ENCODE peak calls at places on chromosomes 5 and 9, in six cellular contexts. One of them, this sample, is unnamed.

GRCh38 chr5:139251281-139251687 is 42.3 kb upstream of the MATR3 start:
- DNase-seq in neural progenitor cell: no peak
- DNase-seq in CD8-positive, alpha-beta T cell: no peak
- DNase-seq in OCI-LY7: peak; percentile 67
- DNase-seq in IMR-90: no peak
- DNase-seq in aorta: no peak
- DNase-seq in this sample: no peak

GRCh38 chr9:110714314-110714713 is 45.7 kb downstream of the MUSK start:
- DNase-seq in CD8-positive, alpha-beta T cell: no peak
- DNase-seq in OCI-LY7: no peak
- DNase-seq in IMR-90: peak; percentile 50
- DNase-seq in aorta: no peak
- DNase-seq in neural progenitor cell: no peak
- DNase-seq in this sample: no peak

GRCh38 chr5:130871346-130872086 is 293.5 kb downstream of the HINT1 start:
- DNase-seq in IMR-90: peak; percentile 1
- DNase-seq in aorta: no peak
- DNase-seq in neural progenitor cell: peak; percentile 42
- DNase-seq in OCI-LY7: peak; percentile 30
- DNase-seq in CD8-positive, alpha-beta T cell: peak; percentile 6
- DNase-seq in this sample: no peak

GRCh38 chr9:404229-404628 is 189.6 kb downstream of the DOCK8 start:
- DNase-seq in OCI-LY7: no peak
- DNase-seq in neural progenitor cell: no peak
- DNase-seq in CD8-positive, alpha-beta T cell: no peak
- DNase-seq in aorta: no peak
- DNase-seq in IMR-90: no peak
- DNase-seq in this sample: no peak

GRCh38 chr5:78527054-78527884 is 121.3 kb downstream of the LHFPL2 start:
- DNase-seq in OCI-LY7: no peak
- DNase-seq in IMR-90: peak; percentile 94
- DNase-seq in aorta: no peak
- DNase-seq in neural progenitor cell: peak; percentile 40
- DNase-seq in CD8-positive, alpha-beta T cell: no peak
- DNase-seq in this sample: peak; percentile 52

GRCh38 chr5:113119271-113119924 is 142.8 kb downstream of the DCP2 start:
- DNase-seq in aorta: no peak
- DNase-seq in OCI-LY7: no peak
- DNase-seq in CD8-positive, alpha-beta T cell: no peak
- DNase-seq in neural progenitor cell: no peak
- DNase-seq in IMR-90: peak; percentile 12
- DNase-seq in this sample: no peak

GRCh38 chr5:66830636-66831035 is 234.4 kb downstream of the MAST4 start:
- DNase-seq in aorta: no peak
- DNase-seq in neural progenitor cell: no peak
- DNase-seq in IMR-90: no peak
- DNase-seq in CD8-positive, alpha-beta T cell: no peak
- DNase-seq in OCI-LY7: peak; percentile 2
- DNase-seq in this sample: no peak

GRCh38 chr5:181283347-181283746 is 22.4 kb upstream of the TRIM52 start:
- DNase-seq in neural progenitor cell: no peak
- DNase-seq in CD8-positive, alpha-beta T cell: no peak
- DNase-seq in OCI-LY7: no peak
- DNase-seq in IMR-90: no peak
- DNase-seq in aorta: peak; percentile 64
- DNase-seq in this sample: no peak

GRCh38 chr9:114141553-114142548 is 13.5 kb upstream of the COL27A1 start:
- DNase-seq in IMR-90: peak; percentile 41
- DNase-seq in OCI-LY7: no peak
- DNase-seq in CD8-positive, alpha-beta T cell: no peak
- DNase-seq in aorta: no peak
- DNase-seq in neural progenitor cell: no peak
- DNase-seq in this sample: no peak

GRCh38 chr9:114591206-114591853 is 3.8 kb downstream of the ATP6V1G1 start:
- DNase-seq in CD8-positive, alpha-beta T cell: no peak
- DNase-seq in IMR-90: no peak
- DNase-seq in neural progenitor cell: no peak
- DNase-seq in OCI-LY7: no peak
- DNase-seq in aorta: no peak
- DNase-seq in this sample: no peak

GRCh38 chr9:20980713-20981481 is 50.5 kb downstream of the HACD4 start:
- DNase-seq in CD8-positive, alpha-beta T cell: no peak
- DNase-seq in aorta: no peak
- DNase-seq in neural progenitor cell: no peak
- DNase-seq in IMR-90: peak; percentile 93
- DNase-seq in OCI-LY7: peak; percentile 45
- DNase-seq in this sample: no peak

GRCh38 chr5:132358760-132359159 is 10.8 kb upstream of the SLC22A5 start:
- DNase-seq in neural progenitor cell: no peak
- DNase-seq in aorta: no peak
- DNase-seq in CD8-positive, alpha-beta T cell: no peak
- DNase-seq in IMR-90: no peak
- DNase-seq in OCI-LY7: no peak
- DNase-seq in this sample: no peak
- H3K27ac ChIP-seq in neural progenitor cell: no peak overlapping the region
- H3K27ac ChIP-seq in aorta: no peak overlapping the region
- H3K27ac ChIP-seq in CD8-positive, alpha-beta T cell: no peak overlapping the region
- H3K27ac ChIP-seq in IMR-90: no peak overlapping the region
- H3K27ac ChIP-seq in OCI-LY7: no peak overlapping the region
- H3K27ac ChIP-seq in this sample: no peak overlapping the region

GRCh38 chr9:120659617-120660169 is 54.6 kb downstream of the MEGF9 start:
- DNase-seq in neural progenitor cell: no peak
- DNase-seq in aorta: no peak
- DNase-seq in CD8-positive, alpha-beta T cell: no peak
- DNase-seq in OCI-LY7: no peak
- DNase-seq in IMR-90: no peak
- DNase-seq in this sample: no peak
- H3K36me3 ChIP-seq in neural progenitor cell: no peaks in the 10 kb centered on the region
- H3K36me3 ChIP-seq in aorta: no peaks in the 10 kb centered on the region
- H3K36me3 ChIP-seq in CD8-positive, alpha-beta T cell: no peaks in the 10 kb centered on the region
- H3K36me3 ChIP-seq in OCI-LY7: no peaks in the 10 kb centered on the region
- H3K36me3 ChIP-seq in IMR-90: peaks cover 1% of the 10 kb centered on the region
- H3K36me3 ChIP-seq in this sample: no peaks in the 10 kb centered on the region

GRCh38 chr9:112038017-112038408 is 137.1 kb downstream of the SUSD1 start:
- DNase-seq in IMR-90: no peak
- DNase-seq in neural progenitor cell: no peak
- DNase-seq in CD8-positive, alpha-beta T cell: no peak
- DNase-seq in aorta: no peak
- DNase-seq in OCI-LY7: no peak
- DNase-seq in this sample: no peak
- H3K27ac ChIP-seq in IMR-90: peak overlapping the region; percentile 90
- H3K27ac ChIP-seq in neural progenitor cell: no peak overlapping the region
- H3K27ac ChIP-seq in CD8-positive, alpha-beta T cell: no peak overlapping the region
- H3K27ac ChIP-seq in aorta: no peak overlapping the region
- H3K27ac ChIP-seq in OCI-LY7: no peak overlapping the region
- H3K27ac ChIP-seq in this sample: no peak overlapping the region

GRCh38 chr5:146173597-146173996 is 8.9 kb downstream of the LARS1 start:
- DNase-seq in neural progenitor cell: no peak
- DNase-seq in IMR-90: no peak
- DNase-seq in aorta: no peak
- DNase-seq in CD8-positive, alpha-beta T cell: no peak
- DNase-seq in OCI-LY7: peak; percentile 73
- DNase-seq in this sample: no peak
- H3K36me3 ChIP-seq in neural progenitor cell: peaks cover 20% of the 10 kb centered on the region
- H3K36me3 ChIP-seq in IMR-90: peaks cover 30% of the 10 kb centered on the region
- H3K36me3 ChIP-seq in aorta: no peaks in the 10 kb centered on the region
- H3K36me3 ChIP-seq in CD8-positive, alpha-beta T cell: peaks cover 11% of the 10 kb centered on the region
- H3K36me3 ChIP-seq in OCI-LY7: peaks cover 88% of the 10 kb centered on the region
- H3K36me3 ChIP-seq in this sample: peaks cover 7% of the 10 kb centered on the region

GRCh38 chr9:121865884-121866283 is 214.4 kb downstream of the DAB2IP start:
- DNase-seq in aorta: no peak
- DNase-seq in OCI-LY7: no peak
- DNase-seq in IMR-90: no peak
- DNase-seq in CD8-positive, alpha-beta T cell: no peak
- DNase-seq in neural progenitor cell: no peak
- DNase-seq in this sample: no peak
- H3K27ac ChIP-seq in aorta: no peak overlapping the region
- H3K27ac ChIP-seq in OCI-LY7: no peak overlapping the region
- H3K27ac ChIP-seq in IMR-90: no peak overlapping the region
- H3K27ac ChIP-seq in CD8-positive, alpha-beta T cell: no peak overlapping the region
- H3K27ac ChIP-seq in neural progenitor cell: no peak overlapping the region
- H3K27ac ChIP-seq in this sample: no peak overlapping the region

GRCh38 chr5:10399839-10400238 is 41.8 kb upstream of the ROPN1L start:
- DNase-seq in aorta: no peak
- DNase-seq in OCI-LY7: no peak
- DNase-seq in IMR-90: no peak
- DNase-seq in neural progenitor cell: no peak
- DNase-seq in CD8-positive, alpha-beta T cell: no peak
- DNase-seq in this sample: no peak

GRCh38 chr5:10400834-10401233 is 40.8 kb upstream of the ROPN1L start:
- DNase-seq in aorta: no peak
- DNase-seq in IMR-90: peak; percentile 61
- DNase-seq in OCI-LY7: no peak
- DNase-seq in CD8-positive, alpha-beta T cell: no peak
- DNase-seq in neural progenitor cell: no peak
- DNase-seq in this sample: no peak

GRCh38 chr5:10403829-10404228 is 37.9 kb upstream of the ROPN1L start:
- DNase-seq in IMR-90: no peak
- DNase-seq in CD8-positive, alpha-beta T cell: no peak
- DNase-seq in OCI-LY7: no peak
- DNase-seq in neural progenitor cell: no peak
- DNase-seq in aorta: no peak
- DNase-seq in this sample: no peak

GRCh38 chr5:10401499-10401898 is 40.2 kb upstream of the ROPN1L start:
- DNase-seq in aorta: no peak
- DNase-seq in CD8-positive, alpha-beta T cell: no peak
- DNase-seq in OCI-LY7: no peak
- DNase-seq in IMR-90: no peak
- DNase-seq in neural progenitor cell: no peak
- DNase-seq in this sample: no peak

GRCh38 chr5:10400411-10400810 is 41.3 kb upstream of the ROPN1L start:
- DNase-seq in aorta: no peak
- DNase-seq in CD8-positive, alpha-beta T cell: no peak
- DNase-seq in neural progenitor cell: no peak
- DNase-seq in OCI-LY7: no peak
- DNase-seq in IMR-90: no peak
- DNase-seq in this sample: no peak
- H3K36me3 ChIP-seq in aorta: no peaks in the 10 kb centered on the region
- H3K36me3 ChIP-seq in CD8-positive, alpha-beta T cell: peaks cover 40% of the 10 kb centered on the region
- H3K36me3 ChIP-seq in neural progenitor cell: peaks cover 26% of the 10 kb centered on the region
- H3K36me3 ChIP-seq in OCI-LY7: peaks cover 87% of the 10 kb centered on the region
- H3K36me3 ChIP-seq in IMR-90: peaks cover 17% of the 10 kb centered on the region
- H3K36me3 ChIP-seq in this sample: no peaks in the 10 kb centered on the region

This sample was measured in breast epithelium.